ENCODE peak calls at places on chromosomes 2 and 18, in seven cellular contexts. P is stomach, A is Peyer's patch, Q is PC-3, D is uterus, B is endodermal cell, V is IMR-90. R is an unnamed sample. For H3K27me3 and H3K4me1, the result is how much of the 10 kb centered on the place peaks cover.

GRCh38 chr2:69102234-69102633 is 89.3 kb downstream of the ANTXR1 start:
- DNase-seq in P (no peak), A (no peak), Q (no peak), D (no peak), B (no peak), V (no peak), R (no peak)

GRCh38 chr2:56215911-56216310 is 32.1 kb downstream of the CCDC85A start:
- DNase-seq in P (no peak), A (no peak), Q (no peak), D (no peak), B (no peak), V (no peak), R (no peak)

GRCh38 chr2:96555146-96555610 is 18.6 kb downstream of the ARID5A start:
- DNase-seq in P (no peak), A (no peak), Q (no peak), D (no peak), B (no peak), V (no peak), R (no peak)

GRCh38 chr2:157523270-157524059 is 79.6 kb upstream of the CYTIP start:
- DNase-seq in P (no peak), A (no peak), Q (no peak), D (no peak), B (no peak), V (no peak), R (no peak)

GRCh38 chr2:209830722-209831465 is 59.3 kb downstream of the UNC80 start:
- DNase-seq in P (no peak), A (no peak), Q (no peak), D (no peak), B (peak), V (no peak), R (no peak)

GRCh38 chr18:7748252-7749000 is 181.3 kb downstream of the PTPRM start:
- DNase-seq in P (no peak), A (no peak), Q (no peak), D (no peak), B (no peak), V (no peak), R (no peak)

GRCh38 chr2:28128281-28128950 is 237.9 kb downstream of the BABAM2 start:
- DNase-seq in P (no peak), A (no peak), Q (peak), D (no peak), B (no peak), V (peak), R (no peak)

GRCh38 chr2:25548587-25548986 is 124.8 kb downstream of the DTNB start:
- DNase-seq in P (no peak), A (no peak), Q (no peak), D (no peak), B (no peak), V (no peak), R (no peak)

GRCh38 chr2:27966466-27966865 is 75.9 kb downstream of the BABAM2 start:
- DNase-seq in P (no peak), A (no peak), Q (no peak), D (peak), B (no peak), V (peak), R (no peak)

GRCh38 chr2:240494194-240494793 is 58.8 kb downstream of the GPC1 start:
- DNase-seq in P (no peak), A (no peak), Q (no peak), D (no peak), B (peak), V (no peak), R (no peak)

GRCh38 chr2:85189606-85190270 is 56.5 kb downstream of the TCF7L1 start:
- DNase-seq in P (no peak), A (no peak), Q (no peak), D (no peak), B (no peak), V (no peak), R (no peak)

DNA sequence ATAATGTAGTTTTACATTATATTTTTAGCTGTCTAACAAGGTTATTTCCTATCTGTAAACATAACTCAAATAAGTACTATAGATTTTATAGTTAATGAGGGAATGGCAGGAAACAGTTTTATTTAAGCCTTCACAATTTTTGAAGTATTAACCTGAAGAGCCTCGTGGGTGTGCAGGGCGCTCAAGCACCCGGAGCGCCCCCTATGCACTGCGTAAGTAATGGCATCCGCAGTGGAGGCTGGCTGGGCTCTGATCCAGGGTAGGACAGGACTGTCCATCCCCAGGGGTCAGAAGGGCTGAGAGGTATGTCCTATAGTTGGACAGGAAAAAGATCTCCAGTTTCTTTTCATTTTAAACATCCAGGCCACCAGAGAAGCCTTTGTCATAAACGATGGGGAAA is 8.2 kb upstream of the GBX2 start:
- DNase-seq in P (no peak), A (no peak), Q (peak), D (no peak), B (peak), V (peak), R (no peak)
- TF ChIP-seq CTCF in P (peak), A (peak), Q (peak), D (no peak), B (peak), V (peak), R (no peak)

DNA sequence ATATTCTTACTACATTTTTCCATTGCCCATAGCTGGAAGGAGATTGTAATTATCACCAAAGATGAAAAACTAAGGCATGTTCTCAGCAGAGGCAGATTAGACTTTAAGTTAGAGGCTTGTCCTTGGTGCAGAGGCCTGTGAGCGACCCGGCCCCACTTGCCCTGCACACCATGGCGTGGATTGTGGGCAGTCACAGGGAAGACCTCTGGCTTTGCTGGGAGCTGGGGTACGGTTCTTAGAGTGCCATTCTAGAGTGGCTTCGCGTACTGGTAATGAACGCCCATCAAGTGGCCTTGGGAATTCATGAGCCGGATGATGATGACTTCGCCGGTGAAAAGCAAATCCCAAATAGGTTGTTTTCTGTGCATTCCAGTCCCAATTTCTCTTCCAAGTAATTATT is 90.5 kb downstream of the LDLRAD4 start:
- DNase-seq in P (no peak), A (no peak), Q (no peak), D (no peak), B (no peak), V (no peak), R (no peak)
- H3K27me3 ChIP-seq in P (under half), A (under half), Q (half or more), D (under half), B (under half), V (under half), R (under half)

GRCh38 chr18:47903809-47904208 is 26.6 kb downstream of the SMAD2 start:
- DNase-seq in P (no peak), A (no peak), Q (no peak), D (no peak), B (no peak), V (no peak), R (no peak)

GRCh38 chr18:47901624-47902362 is 28.7 kb downstream of the SMAD2 start:
- DNase-seq in P (no peak), A (no peak), Q (no peak), D (no peak), B (no peak), V (no peak), R (no peak)

GRCh38 chr18:47908523-47909039 is 21.9 kb downstream of the SMAD2 start:
- DNase-seq in P (no peak), A (no peak), Q (no peak), D (no peak), B (no peak), V (no peak), R (no peak)

GRCh38 chr18:47909484-47909883 is 21.0 kb downstream of the SMAD2 start:
- DNase-seq in P (no peak), A (no peak), Q (no peak), D (no peak), B (no peak), V (no peak), R (no peak)

DNA sequence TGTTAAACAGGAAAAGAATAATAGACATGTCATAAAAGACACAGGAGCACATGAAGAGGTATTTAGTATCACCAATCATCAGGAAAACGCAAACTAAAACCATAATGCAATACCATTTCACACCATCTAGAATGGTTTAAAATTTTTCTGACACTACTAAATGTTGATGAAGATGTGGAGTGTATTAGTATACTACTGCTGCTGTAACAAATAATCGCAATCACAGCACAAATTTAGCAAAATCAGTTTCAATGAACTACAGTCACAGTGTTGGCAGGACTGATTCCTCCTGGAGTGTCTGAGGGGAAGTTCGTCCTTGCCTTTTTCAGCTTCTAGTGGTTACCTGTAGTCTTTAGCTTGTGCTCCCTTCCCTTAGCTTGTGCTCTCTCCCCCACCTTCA is 24.1 kb downstream of the SMAD2 start:
- DNase-seq in P (no peak), A (no peak), Q (no peak), D (no peak), B (no peak), V (no peak), R (no peak)
- H3K4me1 ChIP-seq in P (under half), A (under half), Q (under half), D (under half), B (under half), V (under half), R (under half)

GRCh38 chr2:50535256-50535655 is 496.7 kb downstream of the NRXN1 start:
- DNase-seq in P (no peak), A (no peak), Q (no peak), D (no peak), B (no peak), V (no peak), R (no peak)

GRCh38 chr2:50538137-50538536 is 493.8 kb downstream of the NRXN1 start:
- DNase-seq in P (no peak), A (no peak), Q (no peak), D (no peak), B (no peak), V (no peak), R (no peak)

GRCh38 chr2:50535971-50536759 is 495.8 kb downstream of the NRXN1 start:
- DNase-seq in P (no peak), A (no peak), Q (peak), D (no peak), B (no peak), V (peak), R (no peak)
- TF ChIP-seq CTCF in P (peak), A (no peak), Q (peak), D (no peak), B (peak), V (peak), R (no peak)

DNA sequence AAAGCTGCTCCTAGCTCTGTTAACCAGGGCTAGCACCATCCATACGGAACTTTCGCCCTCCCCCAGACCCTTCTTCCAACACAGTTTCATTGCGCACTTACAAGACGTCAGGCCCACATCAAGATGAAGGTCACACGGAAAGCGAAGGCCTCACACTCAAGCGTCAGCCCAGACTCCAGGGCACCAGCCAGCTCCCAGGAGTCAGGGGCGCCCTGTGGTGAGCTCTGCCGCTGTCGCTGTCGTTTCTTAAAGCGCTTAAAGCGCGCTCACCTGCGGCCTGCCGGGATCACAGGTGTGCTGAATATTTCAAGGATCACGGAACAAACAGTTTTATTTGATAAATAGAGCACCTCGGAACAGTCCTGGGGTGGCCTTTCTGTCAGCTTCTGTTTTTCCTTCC is 163.1 kb downstream of the CDH20 start:
- DNase-seq in P (no peak), A (no peak), Q (no peak), D (no peak), B (no peak), V (no peak), R (no peak)
- H3K27me3 ChIP-seq in P (under half), A (under half), Q (under half), D (under half), B (under half), V (under half), R (under half)

GRCh38 chr2:159880729-159881128 is 82.7 kb upstream of the CD302 start:
- DNase-seq in P (no peak), A (no peak), Q (no peak), D (no peak), B (no peak), V (no peak), R (no peak)
- H3K4me1 ChIP-seq in P (under half), A (under half), Q (under half), D (under half), B (under half), V (under half), R (under half)

DNA sequence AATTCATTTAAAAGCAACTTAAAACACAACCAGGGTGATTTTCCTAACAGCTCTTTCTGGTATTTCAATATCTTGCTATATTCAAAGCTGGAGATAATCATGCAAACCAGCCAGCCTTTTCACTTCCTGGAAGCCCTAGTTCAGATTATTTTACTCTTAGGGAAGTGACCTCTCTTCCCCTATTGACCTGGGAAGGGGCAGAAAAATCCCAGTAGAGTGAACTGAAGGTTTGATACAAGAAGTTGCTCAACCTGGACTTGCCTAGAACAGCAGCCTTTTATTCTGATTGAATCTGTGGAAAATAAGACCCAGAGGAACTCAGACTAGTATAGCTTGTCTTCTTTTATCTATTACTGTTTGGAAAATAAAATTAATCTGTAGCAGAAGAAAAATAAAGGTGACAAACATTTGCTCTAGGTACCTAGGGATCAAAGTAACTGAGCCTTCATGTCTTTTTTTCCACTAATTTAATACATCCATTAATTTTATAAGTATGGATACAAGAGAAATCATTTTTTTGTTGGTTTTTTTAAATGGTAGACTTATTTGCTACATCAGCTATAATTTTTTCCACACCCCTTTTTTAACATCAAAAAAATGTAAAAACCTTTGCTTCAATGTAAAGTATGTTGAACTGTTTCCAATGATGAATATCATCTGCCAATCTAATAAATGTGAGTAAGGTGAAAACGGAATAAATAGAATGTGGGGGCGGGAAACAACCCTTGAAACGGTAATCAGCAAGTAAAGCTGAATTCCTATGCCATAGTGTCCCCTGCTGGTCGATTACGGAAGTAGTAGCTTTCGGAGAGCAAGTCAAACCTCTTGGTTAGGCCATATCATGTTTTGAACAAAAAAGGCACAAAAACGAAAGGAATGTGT is 629.9 kb downstream of the NRXN1 start:
- DNase-seq in P (peak), A (no peak), Q (peak), D (no peak), B (peak), V (peak), R (peak)
- TF ChIP-seq CTCF in P (peak), A (peak), Q (peak), D (peak), B (peak), V (peak), R (peak)

DNA sequence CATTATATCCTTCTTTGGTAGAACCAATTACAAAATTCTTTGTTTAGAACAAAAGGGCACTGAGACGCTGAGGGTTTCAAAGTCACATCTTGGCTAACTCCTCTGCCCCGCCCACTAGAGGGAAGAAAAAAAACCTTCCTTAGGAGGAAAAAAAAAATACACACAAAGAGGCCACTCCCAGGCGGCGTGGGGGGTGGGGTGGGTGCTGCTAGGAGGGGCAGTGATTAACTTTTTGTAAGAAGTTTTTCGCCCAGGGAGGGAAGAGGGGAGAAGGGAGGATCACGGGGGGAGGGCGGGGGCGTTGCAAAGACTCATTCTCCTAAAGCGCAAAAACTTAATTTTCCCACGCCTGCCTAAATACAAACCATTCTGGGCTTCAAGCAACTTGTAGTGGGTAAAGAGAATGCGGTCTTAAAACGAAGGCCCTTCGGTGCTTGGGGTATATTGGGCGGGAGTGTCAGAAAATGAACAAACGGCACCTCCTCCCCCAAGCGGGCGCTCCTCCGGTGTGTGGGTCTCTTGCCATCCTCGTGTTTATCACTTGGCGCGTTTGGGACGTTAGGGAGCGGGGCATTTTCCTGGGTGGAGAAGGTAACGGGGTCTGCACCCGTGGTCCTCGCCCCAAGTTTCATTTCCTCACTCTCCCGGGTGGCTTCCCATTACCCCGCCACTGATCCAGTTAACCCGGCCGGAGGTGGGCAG is 1.7 kb downstream of the CXCR4 start:
- DNase-seq in P (peak), A (no peak), Q (peak), D (no peak), B (peak), V (no peak), R (peak)
- H3K27me3 ChIP-seq in P (half or more), A (under half), Q (half or more), D (under half), B (under half), V (half or more), R (under half)

R was measured in tibial artery.